ENCODE peak calls at places on chromosomes 16 and 17, in four cellular contexts. One of them, this sample, is unnamed.

GRCh38 chr16:8647721-8648318 is 26.3 kb downstream of the METTL22 start:
- DNase-seq in GM23338: no peak
- DNase-seq in stomach: no peak
- DNase-seq in CD8-positive, alpha-beta memory T cell: no peak
- DNase-seq in this sample: no peak

GRCh38 chr16:20747030-20747816 is 5.6 kb upstream of the THUMPD1 start:
- DNase-seq in stomach: no peak
- DNase-seq in CD8-positive, alpha-beta memory T cell: no peak
- DNase-seq in GM23338: peak
- DNase-seq in this sample: no peak

GRCh38 chr17:73633736-73634135 is 10.5 kb downstream of the SDK2 start:
- DNase-seq in CD8-positive, alpha-beta memory T cell: no peak
- DNase-seq in stomach: no peak
- DNase-seq in GM23338: no peak
- DNase-seq in this sample: no peak

GRCh38 chr17:40510328-40510648 is 8.9 kb upstream of the TNS4 start:
- DNase-seq in CD8-positive, alpha-beta memory T cell: no peak
- DNase-seq in stomach: no peak
- DNase-seq in GM23338: no peak
- DNase-seq in this sample: no peak

GRCh38 chr17:28258347-28258887 is 60.6 kb upstream of the TMEM97 start:
- DNase-seq in CD8-positive, alpha-beta memory T cell: no peak
- DNase-seq in GM23338: no peak
- DNase-seq in stomach: peak
- DNase-seq in this sample: no peak

GRCh38 chr17:17888821-17889220 is 52.0 kb upstream of the SREBF1 start:
- DNase-seq in stomach: no peak
- DNase-seq in GM23338: peak
- DNase-seq in CD8-positive, alpha-beta memory T cell: no peak
- DNase-seq in this sample: no peak

GRCh38 chr17:63358111-63358839 is 87.8 kb downstream of the CYB561 start:
- DNase-seq in GM23338: no peak
- DNase-seq in CD8-positive, alpha-beta memory T cell: no peak
- DNase-seq in stomach: no peak
- DNase-seq in this sample: no peak

GRCh38 chr17:68015081-68015723 is 18.9 kb upstream of the C17orf58 start:
- DNase-seq in CD8-positive, alpha-beta memory T cell: no peak
- DNase-seq in GM23338: no peak
- DNase-seq in stomach: no peak
- DNase-seq in this sample: no peak

GRCh38 chr16:31496670-31497069 is 11.5 kb downstream of the RUSF1 start:
- DNase-seq in GM23338: no peak
- DNase-seq in CD8-positive, alpha-beta memory T cell: peak
- DNase-seq in stomach: no peak
- DNase-seq in this sample: no peak

GRCh38 chr17:57553991-57554825 is 190.9 kb downstream of the CCDC182 start:
- DNase-seq in CD8-positive, alpha-beta memory T cell: no peak
- DNase-seq in stomach: no peak
- DNase-seq in GM23338: peak
- DNase-seq in this sample: no peak

GRCh38 chr16:85173077-85173980 is 61.1 kb upstream of the CIBAR2 start:
- DNase-seq in stomach: no peak
- DNase-seq in CD8-positive, alpha-beta memory T cell: no peak
- DNase-seq in GM23338: no peak
- DNase-seq in this sample: no peak

GRCh38 chr16:87391324-87391949 is 699 bp upstream of the MAP1LC3B start:
- DNase-seq in CD8-positive, alpha-beta memory T cell: no peak
- DNase-seq in GM23338: peak
- DNase-seq in stomach: peak
- DNase-seq in this sample: peak

GRCh38 chr17:17398188-17398927 is 78.4 kb upstream of the MED9 start:
- DNase-seq in GM23338: no peak
- DNase-seq in stomach: no peak
- DNase-seq in CD8-positive, alpha-beta memory T cell: no peak
- DNase-seq in this sample: no peak

GRCh38 chr17:31308372-31308905 is 5.4 kb downstream of the EVI2B start:
- DNase-seq in GM23338: no peak
- DNase-seq in CD8-positive, alpha-beta memory T cell: no peak
- DNase-seq in stomach: no peak
- DNase-seq in this sample: no peak

GRCh38 chr17:70608193-70608592 is 438.9 kb downstream of the KCNJ2 start:
- DNase-seq in GM23338: no peak
- DNase-seq in stomach: no peak
- DNase-seq in CD8-positive, alpha-beta memory T cell: no peak
- DNase-seq in this sample: no peak